ENCODE peak calls at places on chromosomes 11 and 22, in five cellular contexts. O is SK-N-SH, V is GM12878, W is IMR-90, A is K562. G is an unnamed sample.

GRCh38 chr11:13721760-13722159 is 53.3 kb downstream of the FAR1 start:
- DNase-seq in W (no peak), V (no peak), A (no peak), O (no peak), G (no peak)

GRCh38 chr11:104323841-104324240 is 159.9 kb upstream of the PDGFD start:
- DNase-seq in V (no peak), W (no peak), O (no peak), A (no peak), G (no peak)

GRCh38 chr11:77506857-77507256 is 33.0 kb upstream of the PAK1 start:
- DNase-seq in A (no peak), O (peak; percentile 39), V (no peak), W (no peak), G (no peak)

GRCh38 chr11:57647368-57647767 is 2.3 kb downstream of the YPEL4 start:
- DNase-seq in V (no peak), A (no peak), W (no peak), O (peak; percentile 46), G (no peak)

GRCh38 chr11:84345597-84345996 is 1059.4 kb upstream of the CCDC90B start:
- DNase-seq in V (no peak), W (no peak), O (no peak), A (no peak), G (no peak)

GRCh38 chr11:114054830-114055229 is 4.7 kb upstream of the ZBTB16 start:
- DNase-seq in A (no peak), V (no peak), O (peak; percentile 53), W (no peak), G (no peak)

GRCh38 chr11:128550967-128551522 is 36.3 kb downstream of the ETS1 start:
- DNase-seq in A (no peak), O (no peak), V (no peak), W (no peak), G (no peak)

GRCh38 chr11:3200388-3201111 is 18.1 kb downstream of the MRGPRG start:
- DNase-seq in W (no peak), O (no peak), V (no peak), A (no peak), G (no peak)

GRCh38 chr11:57761301-57762234 is at the start of gene CTNND1:
- DNase-seq in V (peak; percentile 77), A (peak; percentile 68), O (peak; percentile 91), W (peak; percentile 98), G (peak; percentile 99)

GRCh38 chr11:69116671-69117070 is 39.1 kb upstream of the SMIM38 start:
- DNase-seq in O (no peak), W (no peak), A (no peak), V (no peak), G (no peak)

GRCh38 chr11:7600205-7600775 is 73.0 kb downstream of the CYB5R2 start:
- DNase-seq in V (no peak), W (peak; percentile 78), A (no peak), O (no peak), G (peak; percentile 22)

DNA sequence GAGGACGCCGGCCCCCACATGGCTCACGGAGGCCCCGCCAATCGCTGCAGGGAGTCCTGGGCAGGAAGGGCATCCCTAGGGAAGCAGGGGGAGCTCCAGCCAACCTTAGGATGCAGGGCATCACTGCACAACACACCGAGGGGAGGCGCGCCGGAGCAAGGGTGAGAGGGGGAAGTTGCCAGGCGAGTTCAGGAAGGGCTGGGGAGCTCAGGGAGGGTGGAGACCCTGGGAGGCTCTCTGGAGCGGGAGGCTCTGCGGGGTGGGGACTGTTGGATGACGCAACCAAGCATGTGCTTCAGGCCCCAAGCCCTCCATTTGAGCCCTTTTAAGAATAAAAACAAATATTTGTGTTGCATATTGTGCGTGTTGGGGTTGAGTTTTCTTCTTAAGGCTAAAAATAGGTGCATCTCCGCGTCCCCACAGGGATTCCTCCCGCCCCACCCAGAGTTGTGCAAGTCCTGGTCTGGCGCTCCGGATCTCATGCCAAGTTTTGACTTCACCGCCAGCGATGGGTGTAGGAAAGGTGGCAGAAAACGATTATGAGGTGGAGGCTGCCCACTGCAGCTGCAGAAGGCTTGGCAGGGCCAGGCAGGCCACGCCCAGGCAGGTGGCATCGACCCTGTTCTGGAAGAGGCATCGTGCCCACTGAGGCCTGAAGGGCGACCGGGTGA is 65.2 kb downstream of the WNT7B start:
- DNase-seq in O (no peak), A (peak; percentile 15), V (no peak), W (no peak), G (peak; percentile 72)
- TF ChIP-seq USF2 in O (no peak), A (no peak), V (no peak), W (no peak), G (no peak)

GRCh38 chr11:75240381-75241035 is at the start of gene TPBGL:
- DNase-seq in A (peak; percentile 69), V (no peak), W (no peak), O (peak; percentile 79), G (no peak)

GRCh38 chr11:75244052-75244814 is 3.7 kb downstream of the TPBGL start:
- DNase-seq in A (no peak), O (peak; percentile 2), V (no peak), W (no peak), G (no peak)

GRCh38 chr11:75241036-75241905 is 697 bp downstream of the TPBGL start:
- DNase-seq in O (peak; percentile 98), V (no peak), A (peak; percentile 95), W (peak; percentile 80), G (peak; percentile 86)

GRCh38 chr11:75241906-75242644 is 1.5 kb downstream of the TPBGL start:
- DNase-seq in A (no peak), V (no peak), W (no peak), O (no peak), G (no peak)

GRCh38 chr11:75242722-75243600 is 2.4 kb downstream of the TPBGL start:
- DNase-seq in V (no peak), A (no peak), W (no peak), O (peak; percentile 3), G (no peak)
- TF ChIP-seq RFX5 in V (no peak), A (no peak), W (no peak), O (no peak), G (no peak)

GRCh38 chr11:10294289-10294953 is 402 bp upstream of the SBF2 start:
- DNase-seq in V (no peak), W (peak; percentile 87), A (no peak), O (peak; percentile 61), G (peak; percentile 62)
- TF ChIP-seq RCOR1 in V (no peak), W (peak; percentile 52), A (no peak), O (no peak), G (no peak)

DNA sequence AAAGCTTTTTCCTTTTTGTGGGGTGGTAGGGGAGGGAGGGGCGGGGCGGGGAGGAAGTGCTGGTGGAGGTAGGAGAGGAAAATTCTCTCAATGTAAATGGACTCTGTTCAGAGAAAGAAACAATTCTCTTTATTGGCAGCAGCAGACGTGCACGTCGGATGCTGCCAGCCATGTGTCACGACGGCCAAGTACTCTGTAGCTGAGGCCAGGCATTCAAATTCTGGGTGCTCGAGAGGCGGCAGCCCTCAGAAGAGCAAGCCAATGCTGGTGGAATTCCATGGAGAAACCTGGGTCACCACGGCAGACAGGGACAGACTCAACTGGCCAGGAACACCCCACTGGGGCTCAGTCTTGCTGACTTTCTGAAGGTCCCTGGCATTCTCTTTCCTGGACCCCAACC is 90.8 kb downstream of the ABTB2 start:
- DNase-seq in V (no peak), W (no peak), A (no peak), O (no peak), G (no peak)
- TF ChIP-seq USF2 in V (no peak), W (no peak), A (no peak), O (no peak), G (no peak)

GRCh38 chr22:36194971-36195370 is 6.6 kb downstream of the APOL4 start:
- DNase-seq in V (no peak), O (peak; percentile 57), A (no peak), W (peak; percentile 77), G (peak; percentile 24)
- TF ChIP-seq RFX5 in V (no peak), O (no peak), A (no peak), W (no peak), G (no peak)

GRCh38 chr11:78801161-78801884 is 226.7 kb upstream of the NARS2 start:
- DNase-seq in V (no peak), A (no peak), W (peak; percentile 98), O (no peak), G (no peak)
- TF ChIP-seq RCOR1 in V (no peak), A (no peak), W (peak; percentile 28), O (no peak), G (no peak)

GRCh38 chr11:130648601-130649000 is 200.2 kb downstream of the ADAMTS15 start:
- DNase-seq in V (no peak), W (no peak), O (no peak), A (no peak), G (no peak)
- TF ChIP-seq USF2 in V (no peak), W (no peak), O (no peak), A (no peak), G (no peak)

DNA sequence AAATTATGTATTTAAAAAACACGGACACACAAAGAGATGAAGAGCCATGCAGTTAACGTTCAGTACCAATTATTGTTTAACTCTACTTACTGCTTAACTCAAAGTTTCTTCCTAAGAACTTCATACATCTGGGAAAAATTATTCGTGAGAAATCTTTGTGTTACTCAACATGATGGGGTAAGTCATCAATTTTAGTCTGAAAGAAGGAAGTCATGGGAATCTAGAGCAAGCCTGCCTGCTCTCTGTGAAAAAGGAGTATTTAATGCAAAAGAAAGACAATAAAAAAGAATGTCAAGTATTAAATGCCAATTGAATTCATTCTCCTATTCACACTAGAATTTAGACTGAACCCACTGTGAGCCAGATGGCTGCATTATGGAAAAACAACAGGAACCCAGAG is 16.0 kb downstream of the TMEM123 start:
- DNase-seq in O (no peak), A (no peak), V (no peak), W (peak; percentile 70), G (no peak)
- TF ChIP-seq RFX5 in O (no peak), A (no peak), V (no peak), W (no peak), G (no peak)

GRCh38 chr22:46267431-46268279 is at the start of gene TTC38:
- DNase-seq in A (peak; percentile 91), O (peak; percentile 99), V (no peak), W (peak; percentile 60), G (peak; percentile 87)

GRCh38 chr22:46259374-46259773 is 3.8 kb downstream of the PKDREJ start:
- DNase-seq in W (no peak), A (no peak), O (no peak), V (no peak), G (no peak)

GRCh38 chr22:46262449-46263207 is 515 bp downstream of the PKDREJ start:
- DNase-seq in O (no peak), W (peak; percentile 35), V (no peak), A (no peak), G (no peak)

GRCh38 chr22:46260038-46260437 is 3.1 kb downstream of the PKDREJ start:
- DNase-seq in A (no peak), V (no peak), O (no peak), W (no peak), G (no peak)

DNA sequence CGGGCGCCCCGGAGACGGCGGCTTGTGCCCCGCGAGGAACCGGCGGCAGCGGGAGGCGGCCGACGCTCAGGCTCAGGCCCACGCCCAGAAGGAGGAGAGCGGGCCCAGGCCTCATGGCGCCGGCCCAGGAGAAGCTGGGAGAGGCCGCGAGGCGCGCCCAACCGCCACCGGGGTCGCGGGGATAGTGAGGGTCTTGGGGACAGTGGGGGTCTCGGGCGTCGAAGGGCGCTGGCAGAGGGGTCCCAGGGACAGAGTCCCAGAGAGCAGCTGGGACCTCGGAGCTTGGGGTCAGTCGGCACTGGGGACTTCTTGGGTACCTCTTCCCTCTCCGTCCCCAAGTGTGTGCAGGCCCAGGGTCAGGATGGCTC is at the start of gene PKDREJ:
- DNase-seq in V (no peak), A (no peak), O (no peak), W (no peak), G (no peak)
- TF ChIP-seq RCOR1 in V (no peak), A (no peak), O (no peak), W (no peak), G (no peak)